ENCODE peak calls at places on chromosomes 4 and X, in six cellular contexts. One of them, this sample, is unnamed.

GRCh38 chr4:157291071-157291470 is 70.5 kb downstream of the GRIA2 start:
- DNase-seq in MM.1S: no peak
- DNase-seq in lower lobe of right lung: no peak
- DNase-seq in GM12878: no peak
- DNase-seq in endodermal cell: no peak
- DNase-seq in tibial artery: no peak
- DNase-seq in this sample: no peak

GRCh38 chr4:154406022-154406835 is 85.4 kb downstream of the DCHS2 start:
- DNase-seq in MM.1S: no peak
- DNase-seq in tibial artery: no peak
- DNase-seq in lower lobe of right lung: no peak
- DNase-seq in endodermal cell: no peak
- DNase-seq in GM12878: no peak
- DNase-seq in this sample: no peak

GRCh38 chr4:176236909-176237308 is 32.1 kb downstream of the ASB5 start:
- DNase-seq in tibial artery: no peak
- DNase-seq in MM.1S: peak; percentile 36
- DNase-seq in GM12878: no peak
- DNase-seq in endodermal cell: no peak
- DNase-seq in lower lobe of right lung: no peak
- DNase-seq in this sample: no peak

GRCh38 chr4:166324321-166324720 is 451.3 kb downstream of the TLL1 start:
- DNase-seq in endodermal cell: peak; percentile 81
- DNase-seq in GM12878: no peak
- DNase-seq in MM.1S: peak; percentile 50
- DNase-seq in lower lobe of right lung: no peak
- DNase-seq in tibial artery: no peak
- DNase-seq in this sample: no peak

GRCh38 chr4:159298502-159298901 is 195.6 kb downstream of the RAPGEF2 start:
- DNase-seq in lower lobe of right lung: no peak
- DNase-seq in endodermal cell: no peak
- DNase-seq in tibial artery: no peak
- DNase-seq in MM.1S: no peak
- DNase-seq in GM12878: no peak
- DNase-seq in this sample: no peak

GRCh38 chr4:176238157-176238608 is 30.8 kb downstream of the ASB5 start:
- DNase-seq in GM12878: no peak
- DNase-seq in lower lobe of right lung: no peak
- DNase-seq in MM.1S: no peak
- DNase-seq in endodermal cell: no peak
- DNase-seq in tibial artery: no peak
- DNase-seq in this sample: no peak

GRCh38 chrX:45824471-45824870 is 623.8 kb upstream of the DIPK2B start:
- DNase-seq in MM.1S: no peak
- DNase-seq in lower lobe of right lung: no peak
- DNase-seq in tibial artery: peak; percentile 66
- DNase-seq in endodermal cell: peak; percentile 75
- DNase-seq in GM12878: no peak
- DNase-seq in this sample: peak; percentile 89

GRCh38 chrX:39158801-39159657 is 357.8 kb downstream of the MID1IP1 start:
- DNase-seq in MM.1S: peak; percentile 66
- DNase-seq in endodermal cell: no peak
- DNase-seq in tibial artery: no peak
- DNase-seq in lower lobe of right lung: peak; percentile 56
- DNase-seq in GM12878: peak; percentile 67
- DNase-seq in this sample: no peak

GRCh38 chr4:31239886-31240285 is 519.7 kb downstream of the PCDH7 start:
- DNase-seq in endodermal cell: no peak
- DNase-seq in MM.1S: no peak
- DNase-seq in GM12878: no peak
- DNase-seq in tibial artery: no peak
- DNase-seq in lower lobe of right lung: no peak
- DNase-seq in this sample: no peak

GRCh38 chr4:35364321-35364870 is 879.9 kb downstream of the ARAP2 start:
- DNase-seq in MM.1S: no peak
- DNase-seq in endodermal cell: no peak
- DNase-seq in GM12878: no peak
- DNase-seq in tibial artery: no peak
- DNase-seq in lower lobe of right lung: no peak
- DNase-seq in this sample: no peak

GRCh38 chr4:17010426-17011087 is 112.1 kb upstream of the LDB2 start:
- DNase-seq in tibial artery: no peak
- DNase-seq in lower lobe of right lung: no peak
- DNase-seq in endodermal cell: peak; percentile 12
- DNase-seq in MM.1S: peak; percentile 65
- DNase-seq in GM12878: no peak
- DNase-seq in this sample: no peak

GRCh38 chr4:6887591-6888371 is 21.8 kb upstream of the TBC1D14 start:
- DNase-seq in MM.1S: no peak
- DNase-seq in GM12878: no peak
- DNase-seq in lower lobe of right lung: no peak
- DNase-seq in tibial artery: peak; percentile 64
- DNase-seq in endodermal cell: no peak
- DNase-seq in this sample: no peak

GRCh38 chr4:181536753-181537434 is 706.3 kb upstream of the TENM3 start:
- DNase-seq in GM12878: no peak
- DNase-seq in tibial artery: no peak
- DNase-seq in MM.1S: no peak
- DNase-seq in endodermal cell: no peak
- DNase-seq in lower lobe of right lung: no peak
- DNase-seq in this sample: no peak

GRCh38 chr4:48787031-48787430 is 7.0 kb upstream of the FRYL start:
- DNase-seq in tibial artery: no peak
- DNase-seq in MM.1S: no peak
- DNase-seq in lower lobe of right lung: no peak
- DNase-seq in GM12878: no peak
- DNase-seq in endodermal cell: no peak
- DNase-seq in this sample: no peak

GRCh38 chr4:164734476-164734875 is 19.5 kb upstream of the SMIM31 start:
- DNase-seq in MM.1S: peak; percentile 36
- DNase-seq in lower lobe of right lung: no peak
- DNase-seq in GM12878: no peak
- DNase-seq in tibial artery: no peak
- DNase-seq in endodermal cell: no peak
- DNase-seq in this sample: no peak

GRCh38 chr4:22500831-22501714 is 14.8 kb downstream of the ADGRA3 start:
- DNase-seq in GM12878: peak; percentile 28
- DNase-seq in tibial artery: no peak
- DNase-seq in lower lobe of right lung: no peak
- DNase-seq in endodermal cell: no peak
- DNase-seq in MM.1S: no peak
- DNase-seq in this sample: no peak

GRCh38 chr4:154686838-154687237 is 57.0 kb upstream of the LRAT start:
- DNase-seq in MM.1S: no peak
- DNase-seq in GM12878: no peak
- DNase-seq in endodermal cell: no peak
- DNase-seq in lower lobe of right lung: no peak
- DNase-seq in tibial artery: no peak
- DNase-seq in this sample: no peak

GRCh38 chr4:155953151-155954117 is at the start of gene CTSO:
- DNase-seq in MM.1S: peak; percentile 88
- DNase-seq in endodermal cell: peak; percentile 81
- DNase-seq in GM12878: peak; percentile 48
- DNase-seq in tibial artery: peak; percentile 83
- DNase-seq in lower lobe of right lung: peak; percentile 85
- DNase-seq in this sample: peak; percentile 61
- TF ChIP-seq CTCF in MM.1S: peak; percentile 70
- TF ChIP-seq CTCF in endodermal cell: peak; percentile 77
- TF ChIP-seq CTCF in GM12878: peak; percentile 46
- TF ChIP-seq CTCF in tibial artery: peak; percentile 70
- TF ChIP-seq CTCF in lower lobe of right lung: peak; percentile 64
- TF ChIP-seq CTCF in this sample: peak; percentile 73

DNA sequence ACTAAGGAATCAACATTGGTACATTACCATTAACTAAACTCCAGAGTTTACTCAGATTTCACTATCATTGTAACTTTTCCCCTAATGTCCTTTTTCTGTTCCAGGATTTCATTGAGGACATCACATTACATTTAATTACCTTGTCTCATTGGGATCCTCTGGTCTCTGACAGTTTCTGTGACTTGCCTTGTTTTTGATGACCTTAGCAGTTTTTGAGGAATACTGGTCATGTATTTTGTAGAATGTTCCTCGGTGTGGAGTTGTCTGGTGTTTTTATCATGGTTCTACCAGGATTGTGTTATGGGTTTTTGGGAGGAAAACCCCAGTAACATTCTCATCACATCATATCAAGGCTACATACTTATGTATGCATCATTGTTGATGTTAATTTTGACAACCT is 95.6 kb upstream of the TBC1D9 start:
- DNase-seq in MM.1S: no peak
- DNase-seq in endodermal cell: no peak
- DNase-seq in tibial artery: no peak
- DNase-seq in GM12878: no peak
- DNase-seq in lower lobe of right lung: no peak
- DNase-seq in this sample: no peak
- H3K27ac ChIP-seq in MM.1S: no peak overlapping the region
- H3K27ac ChIP-seq in endodermal cell: no peak overlapping the region
- H3K27ac ChIP-seq in tibial artery: no peak overlapping the region
- H3K27ac ChIP-seq in GM12878: no peak overlapping the region
- H3K27ac ChIP-seq in lower lobe of right lung: no peak overlapping the region
- H3K27ac ChIP-seq in this sample: no peak overlapping the region

GRCh38 chrX:110114260-110114776 is 111.4 kb downstream of the TMEM164 start:
- DNase-seq in endodermal cell: no peak
- DNase-seq in tibial artery: no peak
- DNase-seq in lower lobe of right lung: no peak
- DNase-seq in GM12878: no peak
- DNase-seq in MM.1S: no peak
- DNase-seq in this sample: no peak
- H3K4me1 ChIP-seq in endodermal cell: no peaks in the 10 kb centered on the region
- H3K4me1 ChIP-seq in tibial artery: no peaks in the 10 kb centered on the region
- H3K4me1 ChIP-seq in lower lobe of right lung: no peaks in the 10 kb centered on the region
- H3K4me1 ChIP-seq in GM12878: no peaks in the 10 kb centered on the region
- H3K4me1 ChIP-seq in MM.1S: no peaks in the 10 kb centered on the region
- H3K4me1 ChIP-seq in this sample: no peaks in the 10 kb centered on the region

GRCh38 chrX:56564921-56565861 is 1.8 kb downstream of the UBQLN2 start:
- DNase-seq in endodermal cell: no peak
- DNase-seq in GM12878: no peak
- DNase-seq in lower lobe of right lung: no peak
- DNase-seq in MM.1S: peak; percentile 9
- DNase-seq in tibial artery: no peak
- DNase-seq in this sample: no peak

GRCh38 chrX:56564182-56564885 is 907 bp downstream of the UBQLN2 start:
- DNase-seq in tibial artery: peak; percentile 62
- DNase-seq in MM.1S: peak; percentile 22
- DNase-seq in lower lobe of right lung: no peak
- DNase-seq in GM12878: no peak
- DNase-seq in endodermal cell: no peak
- DNase-seq in this sample: no peak

GRCh38 chrX:56563231-56564116 is at the start of gene UBQLN2:
- DNase-seq in MM.1S: peak; percentile 66
- DNase-seq in GM12878: no peak
- DNase-seq in lower lobe of right lung: peak; percentile 87
- DNase-seq in endodermal cell: peak; percentile 87
- DNase-seq in tibial artery: peak; percentile 87
- DNase-seq in this sample: peak; percentile 60
- TF ChIP-seq CTCF in MM.1S: peak; percentile 23
- TF ChIP-seq CTCF in GM12878: no peak
- TF ChIP-seq CTCF in lower lobe of right lung: no peak
- TF ChIP-seq CTCF in endodermal cell: no peak
- TF ChIP-seq CTCF in tibial artery: no peak
- TF ChIP-seq CTCF in this sample: peak; percentile 9

This sample was measured in RWPE2.